ENCODE peak calls at places on chromosomes 16 and 17, in seven cellular contexts. W is activated CD4-positive, alpha-beta T cell treated with anti-CD3 and anti-CD28 coated beads for 48 hours; X is fibroblast of pulmonary artery; V is adrenal gland; Z is colonic mucosa; C is tibial nerve; U is H9. O is an unnamed sample.

GRCh38 chr17:57305918-57306317 is 49.6 kb downstream of the MSI2 start:
- DNase-seq in V (no peak), Z (no peak), X (no peak), C (no peak), U (no peak), W (no peak), O (no peak)

GRCh38 chr17:16937431-16937830 is 34.5 kb downstream of the TNFRSF13B start:
- DNase-seq in Z (no peak), C (no peak), W (no peak), V (no peak), X (no peak), U (no peak), O (no peak)

GRCh38 chr17:59963738-59964454 is 644 bp downstream of the RNFT1 start:
- DNase-seq in W (peak), V (peak), Z (peak), C (no peak), X (peak), U (no peak), O (peak)

GRCh38 chr17:42072323-42073187 is 22.2 kb upstream of the C17orf113 start:
- DNase-seq in U (no peak), C (no peak), Z (no peak), X (no peak), W (no peak), V (peak), O (no peak)

GRCh38 chr17:1362065-1362848 is 37.8 kb downstream of the YWHAE start:
- DNase-seq in X (peak), V (no peak), C (no peak), U (no peak), Z (no peak), W (peak), O (no peak)

GRCh38 chr16:26863971-26864370 is 202.8 kb upstream of the C16orf82 start:
- DNase-seq in U (no peak), V (no peak), C (no peak), W (no peak), Z (no peak), X (no peak), O (no peak)

GRCh38 chr17:6548578-6549330 is 7.6 kb downstream of the PITPNM3 start:
- DNase-seq in V (no peak), W (peak), C (no peak), X (no peak), Z (no peak), U (no peak), O (no peak)

GRCh38 chr16:88639231-88640038 is 1.1 kb downstream of the IL17C start:
- DNase-seq in U (peak), Z (peak), C (no peak), W (no peak), V (no peak), X (no peak), O (no peak)

GRCh38 chr16:64540449-64540848 is 581.4 kb downstream of the CDH11 start:
- DNase-seq in U (no peak), C (no peak), Z (no peak), V (no peak), W (no peak), X (no peak), O (no peak)

GRCh38 chr17:32742686-32743538 is 134.0 kb downstream of the MYO1D start:
- DNase-seq in V (no peak), X (no peak), C (no peak), U (no peak), W (no peak), Z (no peak), O (no peak)

GRCh38 chr16:85424260-85425060 is 188.7 kb upstream of the GSE1 start:
- DNase-seq in V (no peak), U (no peak), X (no peak), Z (peak), W (no peak), C (no peak), O (peak)

GRCh38 chr17:52148288-52148968 is 10.1 kb downstream of the CA10 start:
- DNase-seq in W (no peak), X (no peak), C (no peak), V (no peak), U (no peak), Z (no peak), O (no peak)

GRCh38 chr17:885971-886571 is 93.5 kb downstream of the NXN start:
- DNase-seq in U (no peak), W (no peak), Z (peak), C (peak), V (peak), X (no peak), O (no peak)

GRCh38 chr17:81961554-81962498 is 839 bp upstream of the NOTUM start:
- DNase-seq in X (no peak), W (no peak), V (no peak), Z (no peak), U (no peak), C (no peak), O (peak)

GRCh38 chr17:27533874-27534815 is 77.9 kb downstream of the KSR1 start:
- DNase-seq in C (no peak), X (peak), U (peak), W (no peak), V (no peak), Z (no peak), O (no peak)

GRCh38 chr17:15398736-15399331 is 57.4 kb upstream of the TEKT3 start:
- DNase-seq in W (no peak), X (peak), V (peak), U (peak), Z (no peak), C (no peak), O (no peak)

GRCh38 chr17:14701901-14702300 is 401.0 kb downstream of the HS3ST3B1 start:
- DNase-seq in X (no peak), V (no peak), C (no peak), U (no peak), W (no peak), Z (no peak), O (no peak)

GRCh38 chr16:31072540-31073072 is 1.4 kb downstream of the ZNF668 start:
- DNase-seq in U (no peak), W (peak), V (peak), Z (peak), C (no peak), X (peak), O (no peak)

GRCh38 chr17:14308965-14309879 is 8.3 kb downstream of the HS3ST3B1 start:
- DNase-seq in Z (peak), W (peak), V (peak), U (peak), C (peak), X (peak), O (peak)

GRCh38 chr17:73232587-73233373 is 28.9 kb downstream of the CPSF4L start:
- DNase-seq in X (peak), U (no peak), Z (peak), V (peak), W (peak), C (no peak), O (no peak)

GRCh38 chr17:36608794-36609497 is 7.6 kb downstream of the MRM1 start:
- DNase-seq in U (peak), W (peak), Z (peak), C (no peak), V (peak), X (peak), O (no peak)

GRCh38 chr16:3797904-3798811 is 80.8 kb upstream of the TRAP1 start:
- DNase-seq in U (no peak), X (no peak), V (peak), Z (no peak), W (no peak), C (no peak), O (no peak)

GRCh38 chr16:1108299-1109252 is 12.5 kb upstream of the C1QTNF8 start:
- DNase-seq in U (no peak), W (no peak), C (no peak), V (peak), Z (no peak), X (peak), O (no peak)

GRCh38 chr16:31010539-31010938 is at the start of gene STX1B:
- DNase-seq in C (no peak), Z (no peak), U (peak), V (no peak), W (peak), X (no peak), O (peak)

GRCh38 chr16:23866628-23867027 is 30.8 kb downstream of the PRKCB start:
- DNase-seq in Z (no peak), X (no peak), U (no peak), V (no peak), W (no peak), C (no peak), O (no peak)

GRCh38 chr17:79396696-79397095 is 214.2 kb downstream of the RBFOX3 start:
- DNase-seq in U (no peak), W (no peak), V (no peak), C (no peak), X (no peak), Z (no peak), O (no peak)

GRCh38 chr17:62109378-62109902 is 44.4 kb upstream of the MED13 start:
- DNase-seq in Z (peak), X (peak), V (peak), W (peak), U (peak), C (no peak), O (peak)

GRCh38 chr16:8908779-8909468 is 26.8 kb downstream of the LITAFD start:
- DNase-seq in X (no peak), U (no peak), V (no peak), W (no peak), C (no peak), Z (no peak), O (no peak)

GRCh38 chr17:41267711-41268110 is 2.5 kb downstream of the KRTAP9-6 start:
- DNase-seq in W (no peak), C (no peak), X (no peak), Z (no peak), V (no peak), U (no peak), O (no peak)

GRCh38 chr16:56518435-56518834 is 1.4 kb downstream of the BBS2 start:
- DNase-seq in V (peak), U (no peak), C (no peak), Z (no peak), X (no peak), W (no peak), O (no peak)

GRCh38 chr17:39738568-39738901 is 797 bp downstream of the GRB7 start:
- DNase-seq in C (no peak), X (no peak), Z (peak), V (no peak), W (peak), U (peak), O (peak)

GRCh38 chr16:85126731-85127662 is 14.7 kb upstream of the CIBAR2 start:
- DNase-seq in U (no peak), Z (no peak), X (peak), W (peak), C (no peak), V (no peak), O (no peak)

GRCh38 chr17:41551370-41551769 is 20.5 kb downstream of the KRT9 start:
- DNase-seq in Z (no peak), C (no peak), V (no peak), X (peak), W (no peak), U (no peak), O (no peak)

GRCh38 chr17:59607817-59608403 is 11.8 kb upstream of the CLTC start:
- DNase-seq in U (peak), Z (peak), W (peak), X (no peak), C (no peak), V (no peak), O (peak)

GRCh38 chr17:33687831-33688230 is 394.7 kb upstream of the ASIC2 start:
- DNase-seq in C (no peak), U (no peak), Z (no peak), W (no peak), X (no peak), V (no peak), O (no peak)

GRCh38 chr16:2278956-2279800 is 11.3 kb upstream of the RNPS1 start:
- DNase-seq in X (no peak), U (no peak), C (no peak), V (no peak), Z (no peak), W (no peak), O (no peak)

GRCh38 chr17:44024271-44024663 is 9.5 kb upstream of the TMEM101 start:
- DNase-seq in X (no peak), Z (no peak), U (no peak), V (no peak), W (no peak), C (no peak), O (no peak)

GRCh38 chr17:58492238-58493121 is 4.3 kb upstream of the HSF5 start:
- DNase-seq in Z (no peak), W (peak), X (no peak), V (no peak), U (no peak), C (no peak), O (no peak)

GRCh38 chr16:57264381-57264780 is 19.3 kb downstream of the ARL2BP start:
- DNase-seq in V (no peak), U (no peak), X (no peak), Z (no peak), W (no peak), C (no peak), O (no peak)

O was measured in activated T-cell treated with anti-CD3 and anti-CD28 coated beads, Interleukin-2, amount 50 U/mL, for 1 hour.